ENCODE peak calls at places on chromosomes 6 and 20, in six cellular contexts. W, Q, R, V, Y and M are unnamed samples.

GRCh38 chr6:80331522-80331921 is 225.1 kb downstream of the BCKDHB start:
- DNase-seq in W (no peak), Q (no peak), R (no peak), V (no peak), Y (no peak), M (no peak)

GRCh38 chr6:19736066-19736465 is 101.1 kb upstream of the ID4 start:
- DNase-seq in W (no peak), Q (no peak), R (no peak), V (no peak), Y (no peak), M (no peak)

GRCh38 chr6:150924808-150925654 is 59.5 kb downstream of the MTHFD1L start:
- DNase-seq in W (no peak), Q (no peak), R (peak; percentile 70), V (peak; percentile 68), Y (no peak), M (no peak)

GRCh38 chr20:11436113-11436890 is 481.4 kb upstream of the BTBD3 start:
- DNase-seq in W (no peak), Q (no peak), R (no peak), V (no peak), Y (no peak), M (no peak)

GRCh38 chr6:132506869-132507813 is 5.8 kb downstream of the STX7 start:
- DNase-seq in W (no peak), Q (no peak), R (no peak), V (no peak), Y (no peak), M (no peak)

GRCh38 chr20:3741846-3742458 is 9.5 kb downstream of the HSPA12B start:
- DNase-seq in W (no peak), Q (no peak), R (no peak), V (no peak), Y (no peak), M (no peak)

GRCh38 chr6:106125925-106126435 is 39.8 kb downstream of the PRDM1 start:
- DNase-seq in W (no peak), Q (peak; percentile 44), R (no peak), V (no peak), Y (no peak), M (no peak)

GRCh38 chr6:46691052-46691451 is 3.4 kb downstream of the TDRD6 start:
- DNase-seq in W (no peak), Q (no peak), R (no peak), V (no peak), Y (no peak), M (no peak)

GRCh38 chr20:56540415-56540814 is 7.4 kb downstream of the FAM209B start:
- DNase-seq in W (no peak), Q (no peak), R (no peak), V (no peak), Y (no peak), M (no peak)

GRCh38 chr6:148599967-148600426 is 146.8 kb upstream of the UST start:
- DNase-seq in W (no peak), Q (no peak), R (no peak), V (no peak), Y (no peak), M (no peak)

GRCh38 chr6:22413681-22414305 is 117.0 kb upstream of the PRL start:
- DNase-seq in W (no peak), Q (no peak), R (no peak), V (peak; percentile 56), Y (no peak), M (no peak)

GRCh38 chr6:2181567-2181966 is 63.8 kb downstream of the GMDS start:
- DNase-seq in W (no peak), Q (no peak), R (no peak), V (no peak), Y (no peak), M (no peak)

DNA sequence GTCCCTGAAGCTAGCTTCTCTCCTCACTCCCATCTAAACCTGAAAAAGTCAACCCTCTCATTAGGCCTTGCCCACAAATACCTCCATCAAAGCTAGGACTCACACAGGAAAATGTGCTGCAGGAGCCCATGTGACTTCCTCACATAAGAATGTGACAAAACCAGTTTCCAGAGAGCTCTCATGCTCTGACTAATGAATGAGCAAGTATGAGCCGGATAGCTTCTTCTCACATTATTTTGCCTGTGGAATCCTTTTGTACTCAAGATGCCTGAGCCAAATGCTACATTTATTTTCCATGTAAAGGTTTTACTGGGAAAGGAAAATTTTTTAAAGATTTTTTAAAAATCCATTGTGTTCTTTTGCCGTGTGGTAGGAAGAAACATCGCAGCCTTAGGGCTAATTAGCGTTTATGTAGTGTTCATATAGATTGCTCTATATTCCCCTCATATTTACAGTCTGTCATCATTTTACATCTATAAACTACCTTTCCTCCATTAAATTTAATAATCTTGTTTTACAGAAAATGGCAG is 68.6 kb upstream of the CCN6 start:
- DNase-seq in W (peak; percentile 17), Q (no peak), R (no peak), V (no peak), Y (no peak), M (no peak)
- TF ChIP-seq CTCF in W (peak; percentile 19), Q (no peak), R (no peak), V (no peak), Y (no peak), M (no peak)

GRCh38 chr6:162856885-162857284 is 129.1 kb downstream of the PACRG start:
- DNase-seq in W (no peak), Q (no peak), R (no peak), V (peak; percentile 59), Y (peak; percentile 50), M (peak; percentile 45)

GRCh38 chr6:162854228-162854627 is 126.5 kb downstream of the PACRG start:
- DNase-seq in W (no peak), Q (no peak), R (no peak), V (no peak), Y (no peak), M (no peak)

GRCh38 chr6:162852810-162853577 is 125.2 kb downstream of the PACRG start:
- DNase-seq in W (no peak), Q (no peak), R (no peak), V (no peak), Y (no peak), M (no peak)

GRCh38 chr6:162857321-162857720 is 129.5 kb downstream of the PACRG start:
- DNase-seq in W (no peak), Q (no peak), R (no peak), V (no peak), Y (no peak), M (no peak)

DNA sequence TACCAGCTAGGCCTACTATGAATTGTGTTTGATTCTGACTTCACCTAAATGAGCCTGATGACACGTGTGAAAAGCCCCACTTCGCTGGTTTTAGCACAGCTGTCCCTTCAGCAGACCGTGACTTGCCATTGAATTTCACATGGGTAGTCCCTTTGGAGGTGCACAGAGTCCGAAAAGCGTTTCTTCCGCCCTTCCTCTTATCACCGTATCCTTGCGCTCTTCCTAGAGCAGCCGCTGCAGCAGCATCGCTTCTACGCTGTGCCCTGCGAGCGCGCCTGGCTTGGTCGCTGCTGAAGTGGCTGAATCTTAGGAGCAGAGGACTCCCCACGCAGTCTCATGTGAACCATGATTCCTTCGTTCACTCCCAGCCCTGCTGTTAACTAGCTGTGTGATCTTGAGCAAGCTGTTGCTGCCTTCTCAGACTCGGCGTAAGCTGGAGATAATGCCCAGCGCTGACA is 127.0 kb downstream of the PACRG start:
- DNase-seq in W (no peak), Q (no peak), R (no peak), V (no peak), Y (no peak), M (no peak)
- TF ChIP-seq CTCF in W (no peak), Q (no peak), R (no peak), V (no peak), Y (no peak), M (no peak)

GRCh38 chr6:118080547-118080946 is 173.5 kb downstream of the SLC35F1 start:
- DNase-seq in W (no peak), Q (no peak), R (no peak), V (no peak), Y (no peak), M (no peak)
- TF ChIP-seq CTCF in W (peak; percentile 42), Q (no peak), R (no peak), V (no peak), Y (peak; percentile 25), M (peak; percentile 49)

DNA sequence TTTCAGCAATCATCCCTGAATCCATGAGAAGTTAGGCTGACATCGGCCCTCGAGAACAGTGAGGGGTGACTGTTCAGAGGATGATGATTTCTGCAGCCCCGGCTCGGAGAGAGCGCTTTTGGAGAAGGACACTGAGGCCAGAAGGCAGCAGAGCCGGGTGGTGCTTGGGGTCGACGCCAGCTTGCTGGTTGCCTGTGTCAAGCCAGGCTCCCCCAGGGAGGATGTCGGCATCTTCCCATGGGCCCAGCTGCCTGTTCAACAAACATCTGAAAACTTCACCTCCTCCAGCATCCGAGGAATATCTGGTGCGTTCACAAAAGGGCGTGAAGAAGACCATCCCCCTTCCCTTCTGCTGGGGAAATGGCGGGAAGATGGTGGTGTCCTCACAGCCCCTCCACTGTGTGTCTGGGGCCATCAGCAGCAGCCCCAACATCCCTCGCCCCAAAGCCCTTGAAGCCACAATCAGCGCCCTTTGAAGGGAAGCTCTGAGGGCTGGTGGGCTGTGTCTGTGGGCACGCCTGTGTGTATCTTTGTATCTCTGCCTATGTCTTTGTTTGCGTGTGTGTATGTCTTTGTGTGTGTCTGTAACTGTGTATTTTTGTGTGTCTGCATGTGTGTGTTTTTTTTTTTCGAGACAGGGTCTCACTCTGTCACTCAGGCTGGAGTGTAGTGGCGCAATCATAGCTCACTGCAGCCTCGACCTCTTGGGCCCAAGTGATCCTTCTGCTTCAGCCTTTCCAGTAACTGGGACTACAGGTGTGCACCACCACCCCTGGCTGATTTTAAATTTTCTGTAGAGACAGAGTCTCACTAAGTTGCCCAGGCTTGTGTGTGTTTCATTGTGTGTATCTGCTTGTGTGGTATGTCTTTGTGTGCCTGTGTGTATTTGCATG is 97.9 kb downstream of the SULF2 start:
- DNase-seq in W (no peak), Q (no peak), R (no peak), V (no peak), Y (no peak), M (no peak)
- TF ChIP-seq CTCF in W (no peak), Q (no peak), R (no peak), V (no peak), Y (no peak), M (no peak)

GRCh38 chr6:300494-301198 is 8.4 kb downstream of the DUSP22 start:
- DNase-seq in W (no peak), Q (no peak), R (no peak), V (no peak), Y (no peak), M (no peak)

GRCh38 chr6:302760-303159 is 10.5 kb downstream of the DUSP22 start:
- DNase-seq in W (no peak), Q (no peak), R (no peak), V (no peak), Y (no peak), M (no peak)

GRCh38 chr6:300026-300425 is 7.7 kb downstream of the DUSP22 start:
- DNase-seq in W (no peak), Q (no peak), R (no peak), V (no peak), Y (no peak), M (no peak)

GRCh38 chr6:301929-302705 is 9.8 kb downstream of the DUSP22 start:
- DNase-seq in W (no peak), Q (no peak), R (no peak), V (no peak), Y (no peak), M (no peak)

DNA sequence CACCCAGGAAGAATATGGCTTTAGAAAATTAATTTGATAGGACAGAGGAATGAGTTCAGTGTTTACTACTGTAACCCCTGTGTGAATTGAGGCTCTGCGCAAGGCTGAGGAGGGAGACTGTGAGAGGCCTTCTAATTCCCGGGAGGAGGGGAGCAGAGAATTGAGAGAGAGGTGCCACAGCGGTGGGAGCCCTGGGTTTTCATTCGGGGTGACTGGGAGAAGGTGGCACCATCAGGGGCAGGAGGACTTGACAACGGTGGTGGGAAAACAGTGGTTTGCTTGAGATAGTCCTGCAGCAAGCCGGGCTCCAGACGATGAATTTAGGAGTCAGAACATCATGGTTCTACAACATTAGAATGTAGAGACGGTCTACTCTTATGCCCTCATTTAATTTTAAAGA is 9.2 kb downstream of the DUSP22 start:
- DNase-seq in W (no peak), Q (no peak), R (no peak), V (no peak), Y (no peak), M (no peak)
- TF ChIP-seq CTCF in W (no peak), Q (no peak), R (no peak), V (no peak), Y (no peak), M (no peak)